ENCODE peak calls at places on chromosome 15, in seven cellular contexts. One of them, this sample, is unnamed.

GRCh38 chr15:70008697-70009285 is 88.9 kb downstream of the TLE3 start:
- DNase-seq in PC-3: no peak
- DNase-seq in CD8-positive, alpha-beta T cell: no peak
- DNase-seq in heart right ventricle: no peak
- DNase-seq in astrocyte: no peak
- DNase-seq in cardiac fibroblast: no peak
- DNase-seq in fibroblast of lung: no peak
- DNase-seq in this sample: no peak

GRCh38 chr15:67253517-67254237 is 784 bp downstream of the AAGAB start:
- DNase-seq in PC-3: peak
- DNase-seq in CD8-positive, alpha-beta T cell: no peak
- DNase-seq in heart right ventricle: no peak
- DNase-seq in astrocyte: peak
- DNase-seq in cardiac fibroblast: peak
- DNase-seq in fibroblast of lung: peak
- DNase-seq in this sample: peak

GRCh38 chr15:101014921-101015841 is 96.0 kb downstream of the LRRK1 start:
- DNase-seq in PC-3: peak
- DNase-seq in CD8-positive, alpha-beta T cell: peak
- DNase-seq in heart right ventricle: peak
- DNase-seq in astrocyte: peak
- DNase-seq in cardiac fibroblast: peak
- DNase-seq in fibroblast of lung: peak
- DNase-seq in this sample: peak

GRCh38 chr15:79635897-79636596 is 203.9 kb downstream of the MINAR1 start:
- DNase-seq in PC-3: peak
- DNase-seq in CD8-positive, alpha-beta T cell: no peak
- DNase-seq in heart right ventricle: no peak
- DNase-seq in astrocyte: peak
- DNase-seq in cardiac fibroblast: no peak
- DNase-seq in fibroblast of lung: peak
- DNase-seq in this sample: no peak

GRCh38 chr15:38520035-38520434 is 44.6 kb downstream of the RASGRP1 start:
- DNase-seq in PC-3: no peak
- DNase-seq in CD8-positive, alpha-beta T cell: no peak
- DNase-seq in heart right ventricle: no peak
- DNase-seq in astrocyte: no peak
- DNase-seq in cardiac fibroblast: no peak
- DNase-seq in fibroblast of lung: no peak
- DNase-seq in this sample: no peak

GRCh38 chr15:50355980-50356379 is 982 bp upstream of the GABPB1 start:
- DNase-seq in PC-3: no peak
- DNase-seq in CD8-positive, alpha-beta T cell: no peak
- DNase-seq in heart right ventricle: no peak
- DNase-seq in astrocyte: no peak
- DNase-seq in cardiac fibroblast: peak
- DNase-seq in fibroblast of lung: peak
- DNase-seq in this sample: peak

GRCh38 chr15:58293622-58294550 is 137.9 kb upstream of the LIPC start:
- DNase-seq in PC-3: peak
- DNase-seq in CD8-positive, alpha-beta T cell: no peak
- DNase-seq in heart right ventricle: no peak
- DNase-seq in astrocyte: no peak
- DNase-seq in cardiac fibroblast: peak
- DNase-seq in fibroblast of lung: no peak
- DNase-seq in this sample: no peak

GRCh38 chr15:69305204-69305931 is 6.7 kb downstream of the PAQR5 start:
- DNase-seq in PC-3: peak
- DNase-seq in CD8-positive, alpha-beta T cell: no peak
- DNase-seq in heart right ventricle: no peak
- DNase-seq in astrocyte: peak
- DNase-seq in cardiac fibroblast: peak
- DNase-seq in fibroblast of lung: peak
- DNase-seq in this sample: peak

GRCh38 chr15:100097342-100097899 is 244.4 kb downstream of the ADAMTS17 start:
- DNase-seq in PC-3: no peak
- DNase-seq in CD8-positive, alpha-beta T cell: no peak
- DNase-seq in heart right ventricle: no peak
- DNase-seq in astrocyte: no peak
- DNase-seq in cardiac fibroblast: no peak
- DNase-seq in fibroblast of lung: no peak
- DNase-seq in this sample: no peak

GRCh38 chr15:79977431-79977940 is 6.5 kb upstream of the BCL2A1 start:
- DNase-seq in PC-3: no peak
- DNase-seq in CD8-positive, alpha-beta T cell: no peak
- DNase-seq in heart right ventricle: no peak
- DNase-seq in astrocyte: no peak
- DNase-seq in cardiac fibroblast: peak
- DNase-seq in fibroblast of lung: peak
- DNase-seq in this sample: peak

GRCh38 chr15:95968856-95969255 is 361.6 kb upstream of the NR2F2 start:
- DNase-seq in PC-3: no peak
- DNase-seq in CD8-positive, alpha-beta T cell: no peak
- DNase-seq in heart right ventricle: no peak
- DNase-seq in astrocyte: no peak
- DNase-seq in cardiac fibroblast: no peak
- DNase-seq in fibroblast of lung: no peak
- DNase-seq in this sample: no peak

GRCh38 chr15:70061086-70061370 is 36.7 kb downstream of the TLE3 start:
- DNase-seq in PC-3: no peak
- DNase-seq in CD8-positive, alpha-beta T cell: no peak
- DNase-seq in heart right ventricle: no peak
- DNase-seq in astrocyte: peak
- DNase-seq in cardiac fibroblast: peak
- DNase-seq in fibroblast of lung: peak
- DNase-seq in this sample: no peak

GRCh38 chr15:46961795-46962194 is 755.5 kb upstream of the SEMA6D start:
- DNase-seq in PC-3: no peak
- DNase-seq in CD8-positive, alpha-beta T cell: no peak
- DNase-seq in heart right ventricle: no peak
- DNase-seq in astrocyte: no peak
- DNase-seq in cardiac fibroblast: no peak
- DNase-seq in fibroblast of lung: no peak
- DNase-seq in this sample: no peak

GRCh38 chr15:84824260-84824690 is 7.1 kb downstream of the ALPK3 start:
- DNase-seq in PC-3: no peak
- DNase-seq in CD8-positive, alpha-beta T cell: no peak
- DNase-seq in heart right ventricle: no peak
- DNase-seq in astrocyte: no peak
- DNase-seq in cardiac fibroblast: no peak
- DNase-seq in fibroblast of lung: peak
- DNase-seq in this sample: peak

GRCh38 chr15:96416934-96417759 is 86.6 kb downstream of the NR2F2 start:
- DNase-seq in PC-3: no peak
- DNase-seq in CD8-positive, alpha-beta T cell: no peak
- DNase-seq in heart right ventricle: no peak
- DNase-seq in astrocyte: no peak
- DNase-seq in cardiac fibroblast: peak
- DNase-seq in fibroblast of lung: peak
- DNase-seq in this sample: peak

GRCh38 chr15:33716025-33716424 is 252.3 kb upstream of the CHRM5 start:
- DNase-seq in PC-3: no peak
- DNase-seq in CD8-positive, alpha-beta T cell: no peak
- DNase-seq in heart right ventricle: no peak
- DNase-seq in astrocyte: no peak
- DNase-seq in cardiac fibroblast: no peak
- DNase-seq in fibroblast of lung: no peak
- DNase-seq in this sample: no peak

GRCh38 chr15:70259030-70259424 is 161.3 kb upstream of the TLE3 start:
- DNase-seq in PC-3: no peak
- DNase-seq in CD8-positive, alpha-beta T cell: peak
- DNase-seq in heart right ventricle: peak
- DNase-seq in astrocyte: peak
- DNase-seq in cardiac fibroblast: peak
- DNase-seq in fibroblast of lung: peak
- DNase-seq in this sample: peak

GRCh38 chr15:56948000-56948765 is 29.7 kb downstream of the TCF12 start:
- DNase-seq in PC-3: no peak
- DNase-seq in CD8-positive, alpha-beta T cell: no peak
- DNase-seq in heart right ventricle: no peak
- DNase-seq in astrocyte: no peak
- DNase-seq in cardiac fibroblast: no peak
- DNase-seq in fibroblast of lung: no peak
- DNase-seq in this sample: peak

GRCh38 chr15:56371495-56372147 is 6.4 kb downstream of the TEX9 start:
- DNase-seq in PC-3: peak
- DNase-seq in CD8-positive, alpha-beta T cell: no peak
- DNase-seq in heart right ventricle: no peak
- DNase-seq in astrocyte: no peak
- DNase-seq in cardiac fibroblast: no peak
- DNase-seq in fibroblast of lung: no peak
- DNase-seq in this sample: no peak

GRCh38 chr15:82808634-82809041 is 790 bp upstream of the WHAMM start:
- DNase-seq in PC-3: no peak
- DNase-seq in CD8-positive, alpha-beta T cell: no peak
- DNase-seq in heart right ventricle: no peak
- DNase-seq in astrocyte: no peak
- DNase-seq in cardiac fibroblast: no peak
- DNase-seq in fibroblast of lung: no peak
- DNase-seq in this sample: no peak

GRCh38 chr15:69452702-69453513 is at the start of gene RPLP1:
- DNase-seq in PC-3: peak
- DNase-seq in CD8-positive, alpha-beta T cell: peak
- DNase-seq in heart right ventricle: peak
- DNase-seq in astrocyte: peak
- DNase-seq in cardiac fibroblast: peak
- DNase-seq in fibroblast of lung: peak
- DNase-seq in this sample: peak

GRCh38 chr15:80194914-80195313 is 42.1 kb downstream of the FAH start:
- DNase-seq in PC-3: no peak
- DNase-seq in CD8-positive, alpha-beta T cell: no peak
- DNase-seq in heart right ventricle: no peak
- DNase-seq in astrocyte: no peak
- DNase-seq in cardiac fibroblast: no peak
- DNase-seq in fibroblast of lung: no peak
- DNase-seq in this sample: no peak

GRCh38 chr15:77421370-77421700 is 647 bp downstream of the HMG20A start:
- DNase-seq in PC-3: peak
- DNase-seq in CD8-positive, alpha-beta T cell: no peak
- DNase-seq in heart right ventricle: no peak
- DNase-seq in astrocyte: no peak
- DNase-seq in cardiac fibroblast: peak
- DNase-seq in fibroblast of lung: no peak
- DNase-seq in this sample: no peak
- TF ChIP-seq CTCF in PC-3: no peak
- TF ChIP-seq CTCF in CD8-positive, alpha-beta T cell: no peak
- TF ChIP-seq CTCF in heart right ventricle: no peak
- TF ChIP-seq CTCF in astrocyte: no peak
- TF ChIP-seq CTCF in cardiac fibroblast: no peak
- TF ChIP-seq CTCF in fibroblast of lung: no peak
- TF ChIP-seq CTCF in this sample: no peak

DNA sequence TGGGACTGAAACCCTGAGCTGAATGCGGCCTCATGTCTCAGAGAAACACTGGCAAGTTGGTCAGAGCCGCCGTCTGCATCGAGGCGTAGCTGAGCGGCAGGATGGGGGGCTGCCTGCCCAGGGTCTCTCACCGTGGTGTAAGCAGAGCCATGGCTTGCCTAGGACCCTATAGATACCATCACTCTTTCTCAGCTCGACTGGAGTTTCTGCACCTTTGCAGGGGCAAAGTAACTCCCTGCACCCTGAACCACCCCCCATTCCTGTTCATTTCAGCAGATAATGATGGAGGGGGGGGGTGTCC is 28.4 kb upstream of the NR2E3 start:
- DNase-seq in PC-3: no peak
- DNase-seq in CD8-positive, alpha-beta T cell: no peak
- DNase-seq in heart right ventricle: no peak
- DNase-seq in astrocyte: no peak
- DNase-seq in cardiac fibroblast: no peak
- DNase-seq in fibroblast of lung: no peak
- DNase-seq in this sample: no peak
- H3K4me3 ChIP-seq in PC-3: no peak
- H3K4me3 ChIP-seq in CD8-positive, alpha-beta T cell: no peak
- H3K4me3 ChIP-seq in heart right ventricle: no peak
- H3K4me3 ChIP-seq in astrocyte: no peak
- H3K4me3 ChIP-seq in cardiac fibroblast: no peak
- H3K4me3 ChIP-seq in fibroblast of lung: no peak
- H3K4me3 ChIP-seq in this sample: no peak

GRCh38 chr15:26630857-26631256 is 142.0 kb downstream of the GABRB3 start:
- DNase-seq in PC-3: no peak
- DNase-seq in CD8-positive, alpha-beta T cell: no peak
- DNase-seq in heart right ventricle: no peak
- DNase-seq in astrocyte: no peak
- DNase-seq in cardiac fibroblast: no peak
- DNase-seq in fibroblast of lung: no peak
- DNase-seq in this sample: no peak

GRCh38 chr15:26634319-26634718 is 138.5 kb downstream of the GABRB3 start:
- DNase-seq in PC-3: no peak
- DNase-seq in CD8-positive, alpha-beta T cell: no peak
- DNase-seq in heart right ventricle: no peak
- DNase-seq in astrocyte: no peak
- DNase-seq in cardiac fibroblast: no peak
- DNase-seq in fibroblast of lung: no peak
- DNase-seq in this sample: no peak

GRCh38 chr15:26632500-26632899 is 140.4 kb downstream of the GABRB3 start:
- DNase-seq in PC-3: no peak
- DNase-seq in CD8-positive, alpha-beta T cell: no peak
- DNase-seq in heart right ventricle: no peak
- DNase-seq in astrocyte: no peak
- DNase-seq in cardiac fibroblast: no peak
- DNase-seq in fibroblast of lung: no peak
- DNase-seq in this sample: no peak

GRCh38 chr15:26628879-26629529 is 143.9 kb downstream of the GABRB3 start:
- DNase-seq in PC-3: peak
- DNase-seq in CD8-positive, alpha-beta T cell: no peak
- DNase-seq in heart right ventricle: peak
- DNase-seq in astrocyte: peak
- DNase-seq in cardiac fibroblast: no peak
- DNase-seq in fibroblast of lung: peak
- DNase-seq in this sample: peak

DNA sequence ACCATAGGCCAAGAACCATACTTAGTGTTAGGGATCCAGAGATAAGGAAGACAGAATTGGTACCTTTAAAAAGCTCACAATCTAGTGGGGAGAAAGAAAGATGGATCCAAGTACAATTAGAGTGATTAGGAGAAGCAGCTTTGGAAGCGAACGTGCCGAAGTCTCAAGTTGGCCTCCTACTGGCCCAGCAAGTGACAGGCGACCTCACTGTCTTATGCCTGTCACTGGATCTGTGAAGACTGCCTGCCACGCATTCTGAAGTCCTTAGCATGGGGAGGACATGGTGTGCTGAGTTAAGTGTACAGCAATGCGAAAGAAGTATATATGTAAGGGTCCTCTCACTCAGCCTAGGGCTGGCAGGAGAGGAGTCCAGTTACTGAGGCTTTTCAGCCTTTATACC is 141.0 kb downstream of the GABRB3 start:
- DNase-seq in PC-3: no peak
- DNase-seq in CD8-positive, alpha-beta T cell: no peak
- DNase-seq in heart right ventricle: no peak
- DNase-seq in astrocyte: no peak
- DNase-seq in cardiac fibroblast: no peak
- DNase-seq in fibroblast of lung: no peak
- DNase-seq in this sample: no peak
- TF ChIP-seq CTCF in PC-3: no peak
- TF ChIP-seq CTCF in CD8-positive, alpha-beta T cell: no peak
- TF ChIP-seq CTCF in heart right ventricle: no peak
- TF ChIP-seq CTCF in astrocyte: no peak
- TF ChIP-seq CTCF in cardiac fibroblast: no peak
- TF ChIP-seq CTCF in fibroblast of lung: no peak
- TF ChIP-seq CTCF in this sample: no peak

GRCh38 chr15:39584266-39584659 is 3.4 kb downstream of the THBS1 start:
- DNase-seq in PC-3: no peak
- DNase-seq in CD8-positive, alpha-beta T cell: no peak
- DNase-seq in heart right ventricle: no peak
- DNase-seq in astrocyte: no peak
- DNase-seq in cardiac fibroblast: no peak
- DNase-seq in fibroblast of lung: no peak
- DNase-seq in this sample: no peak
- H3K4me3 ChIP-seq in PC-3: peak
- H3K4me3 ChIP-seq in CD8-positive, alpha-beta T cell: no peak
- H3K4me3 ChIP-seq in heart right ventricle: peak
- H3K4me3 ChIP-seq in astrocyte: peak
- H3K4me3 ChIP-seq in cardiac fibroblast: peak
- H3K4me3 ChIP-seq in fibroblast of lung: peak
- H3K4me3 ChIP-seq in this sample: peak

This sample was measured in fibroblast of the aortic adventitia.